ENCODE peak calls at places on chromosomes 12 and 14, in five cellular contexts. One of them, this sample, is unnamed.

GRCh38 chr12:78534311-78534710 is 330.3 kb upstream of the SYT1 start:
- DNase-seq in WERI-Rb-1: no peak
- DNase-seq in neuronal stem cell: no peak
- DNase-seq in fibroblast of pulmonary artery: no peak
- DNase-seq in IMR-90: no peak
- DNase-seq in this sample: no peak

GRCh38 chr12:120709976-120710804 is at the start of gene UNC119B:
- DNase-seq in IMR-90: peak
- DNase-seq in WERI-Rb-1: peak
- DNase-seq in neuronal stem cell: peak
- DNase-seq in fibroblast of pulmonary artery: no peak
- DNase-seq in this sample: no peak

GRCh38 chr12:121579981-121580868 is 598 bp downstream of the KDM2B start:
- DNase-seq in fibroblast of pulmonary artery: peak
- DNase-seq in IMR-90: peak
- DNase-seq in WERI-Rb-1: peak
- DNase-seq in neuronal stem cell: peak
- DNase-seq in this sample: no peak

GRCh38 chr14:102625564-102626296 is 33.3 kb downstream of the RCOR1 start:
- DNase-seq in neuronal stem cell: no peak
- DNase-seq in WERI-Rb-1: no peak
- DNase-seq in IMR-90: no peak
- DNase-seq in fibroblast of pulmonary artery: no peak
- DNase-seq in this sample: no peak

GRCh38 chr14:74826574-74826973 is 49.4 kb downstream of the PROX2 start:
- DNase-seq in neuronal stem cell: no peak
- DNase-seq in WERI-Rb-1: no peak
- DNase-seq in fibroblast of pulmonary artery: no peak
- DNase-seq in IMR-90: no peak
- DNase-seq in this sample: no peak

GRCh38 chr14:68784298-68784910 is 8.5 kb downstream of the ZFP36L1 start:
- DNase-seq in neuronal stem cell: no peak
- DNase-seq in WERI-Rb-1: no peak
- DNase-seq in IMR-90: no peak
- DNase-seq in fibroblast of pulmonary artery: peak
- DNase-seq in this sample: no peak

GRCh38 chr14:105334383-105335230 is 20.1 kb downstream of the PACS2 start:
- DNase-seq in neuronal stem cell: no peak
- DNase-seq in WERI-Rb-1: no peak
- DNase-seq in IMR-90: no peak
- DNase-seq in fibroblast of pulmonary artery: no peak
- DNase-seq in this sample: no peak

GRCh38 chr12:62738105-62738504 is 196.8 kb downstream of the PPM1H start:
- DNase-seq in neuronal stem cell: no peak
- DNase-seq in fibroblast of pulmonary artery: no peak
- DNase-seq in IMR-90: peak
- DNase-seq in WERI-Rb-1: no peak
- DNase-seq in this sample: no peak

GRCh38 chr12:25811656-25812126 is 146.8 kb upstream of the RASSF8 start:
- DNase-seq in fibroblast of pulmonary artery: peak
- DNase-seq in WERI-Rb-1: no peak
- DNase-seq in neuronal stem cell: no peak
- DNase-seq in IMR-90: peak
- DNase-seq in this sample: peak

GRCh38 chr12:3698218-3698974 is 54.5 kb downstream of the CRACR2A start:
- DNase-seq in neuronal stem cell: no peak
- DNase-seq in fibroblast of pulmonary artery: peak
- DNase-seq in WERI-Rb-1: peak
- DNase-seq in IMR-90: peak
- DNase-seq in this sample: peak

GRCh38 chr12:94545937-94546771 is 86.5 kb upstream of the CEP83 start:
- DNase-seq in WERI-Rb-1: peak
- DNase-seq in IMR-90: peak
- DNase-seq in neuronal stem cell: peak
- DNase-seq in fibroblast of pulmonary artery: peak
- DNase-seq in this sample: no peak

GRCh38 chr14:73460691-73461127 is 2.4 kb upstream of the NUMB start:
- DNase-seq in WERI-Rb-1: no peak
- DNase-seq in fibroblast of pulmonary artery: peak
- DNase-seq in IMR-90: peak
- DNase-seq in neuronal stem cell: no peak
- DNase-seq in this sample: no peak

GRCh38 chr12:111673503-111673902 is 12.3 kb downstream of the BRAP start:
- DNase-seq in WERI-Rb-1: no peak
- DNase-seq in neuronal stem cell: no peak
- DNase-seq in fibroblast of pulmonary artery: peak
- DNase-seq in IMR-90: peak
- DNase-seq in this sample: no peak

GRCh38 chr14:21264025-21264801 is 5.0 kb downstream of the HNRNPC start:
- DNase-seq in neuronal stem cell: no peak
- DNase-seq in IMR-90: peak
- DNase-seq in WERI-Rb-1: no peak
- DNase-seq in fibroblast of pulmonary artery: peak
- DNase-seq in this sample: peak

GRCh38 chr12:31118831-31119530 is 45.3 kb downstream of the DDX11 start:
- DNase-seq in fibroblast of pulmonary artery: no peak
- DNase-seq in IMR-90: no peak
- DNase-seq in WERI-Rb-1: peak
- DNase-seq in neuronal stem cell: peak
- DNase-seq in this sample: no peak

GRCh38 chr12:78099806-78100205 is 269.1 kb downstream of the NAV3 start:
- DNase-seq in WERI-Rb-1: no peak
- DNase-seq in IMR-90: no peak
- DNase-seq in neuronal stem cell: no peak
- DNase-seq in fibroblast of pulmonary artery: no peak
- DNase-seq in this sample: no peak

GRCh38 chr14:91983571-91983970 is 36.1 kb upstream of the FBLN5 start:
- DNase-seq in fibroblast of pulmonary artery: peak
- DNase-seq in IMR-90: no peak
- DNase-seq in WERI-Rb-1: no peak
- DNase-seq in neuronal stem cell: no peak
- DNase-seq in this sample: no peak

GRCh38 chr12:17076335-17076734 is 470.4 kb upstream of the LMO3 start:
- DNase-seq in IMR-90: no peak
- DNase-seq in fibroblast of pulmonary artery: no peak
- DNase-seq in WERI-Rb-1: no peak
- DNase-seq in neuronal stem cell: no peak
- DNase-seq in this sample: no peak

GRCh38 chr12:46559311-46559710 is 186.7 kb upstream of the SLC38A2 start:
- DNase-seq in neuronal stem cell: no peak
- DNase-seq in WERI-Rb-1: no peak
- DNase-seq in IMR-90: no peak
- DNase-seq in fibroblast of pulmonary artery: peak
- DNase-seq in this sample: no peak

GRCh38 chr12:55746147-55746912 is 3.4 kb downstream of the GDF11 start:
- DNase-seq in WERI-Rb-1: no peak
- DNase-seq in fibroblast of pulmonary artery: no peak
- DNase-seq in IMR-90: no peak
- DNase-seq in neuronal stem cell: no peak
- DNase-seq in this sample: no peak

GRCh38 chr12:127594351-127594970 is 672.5 kb upstream of the TMEM132C start:
- DNase-seq in IMR-90: no peak
- DNase-seq in fibroblast of pulmonary artery: no peak
- DNase-seq in WERI-Rb-1: no peak
- DNase-seq in neuronal stem cell: no peak
- DNase-seq in this sample: no peak

GRCh38 chr12:51904951-51905471 is 2.3 kb upstream of the ACVRL1 start:
- DNase-seq in neuronal stem cell: no peak
- DNase-seq in IMR-90: peak
- DNase-seq in WERI-Rb-1: no peak
- DNase-seq in fibroblast of pulmonary artery: peak
- DNase-seq in this sample: no peak

GRCh38 chr12:39239484-39240143 is 203.3 kb downstream of the KIF21A start:
- DNase-seq in neuronal stem cell: no peak
- DNase-seq in WERI-Rb-1: no peak
- DNase-seq in fibroblast of pulmonary artery: no peak
- DNase-seq in IMR-90: no peak
- DNase-seq in this sample: no peak

GRCh38 chr12:24418157-24418556 is 468.7 kb upstream of the SOX5 start:
- DNase-seq in WERI-Rb-1: no peak
- DNase-seq in IMR-90: peak
- DNase-seq in fibroblast of pulmonary artery: no peak
- DNase-seq in neuronal stem cell: no peak
- DNase-seq in this sample: no peak

GRCh38 chr12:63802012-63802608 is 22.4 kb downstream of the RXYLT1 start:
- DNase-seq in WERI-Rb-1: no peak
- DNase-seq in IMR-90: peak
- DNase-seq in neuronal stem cell: no peak
- DNase-seq in fibroblast of pulmonary artery: peak
- DNase-seq in this sample: no peak

GRCh38 chr12:75978677-75979076 is 52.9 kb downstream of the PHLDA1 start:
- DNase-seq in fibroblast of pulmonary artery: no peak
- DNase-seq in neuronal stem cell: no peak
- DNase-seq in IMR-90: no peak
- DNase-seq in WERI-Rb-1: no peak
- DNase-seq in this sample: no peak

GRCh38 chr12:25903603-25904245 is 54.8 kb upstream of the RASSF8 start:
- DNase-seq in WERI-Rb-1: no peak
- DNase-seq in IMR-90: no peak
- DNase-seq in neuronal stem cell: no peak
- DNase-seq in fibroblast of pulmonary artery: no peak
- DNase-seq in this sample: no peak

GRCh38 chr14:61321385-61322010 is at the start of gene PRKCH:
- DNase-seq in fibroblast of pulmonary artery: peak
- DNase-seq in IMR-90: peak
- DNase-seq in WERI-Rb-1: peak
- DNase-seq in neuronal stem cell: peak
- DNase-seq in this sample: no peak

GRCh38 chr12:115946092-115946491 is 331.4 kb downstream of the MED13L start:
- DNase-seq in fibroblast of pulmonary artery: no peak
- DNase-seq in WERI-Rb-1: no peak
- DNase-seq in IMR-90: no peak
- DNase-seq in neuronal stem cell: no peak
- DNase-seq in this sample: no peak

GRCh38 chr14:65237956-65238355 is 135.6 kb upstream of the MAX start:
- DNase-seq in IMR-90: no peak
- DNase-seq in fibroblast of pulmonary artery: peak
- DNase-seq in neuronal stem cell: no peak
- DNase-seq in WERI-Rb-1: peak
- DNase-seq in this sample: no peak

GRCh38 chr12:113416091-113416754 is 6.0 kb upstream of the SDSL start:
- DNase-seq in fibroblast of pulmonary artery: no peak
- DNase-seq in neuronal stem cell: no peak
- DNase-seq in IMR-90: no peak
- DNase-seq in WERI-Rb-1: no peak
- DNase-seq in this sample: no peak

GRCh38 chr12:60947533-60947932 is 1312.7 kb upstream of the USP15 start:
- DNase-seq in neuronal stem cell: no peak
- DNase-seq in IMR-90: no peak
- DNase-seq in fibroblast of pulmonary artery: no peak
- DNase-seq in WERI-Rb-1: no peak
- DNase-seq in this sample: no peak

GRCh38 chr14:95048771-95049312 is 108.5 kb downstream of the DICER1 start:
- DNase-seq in neuronal stem cell: no peak
- DNase-seq in fibroblast of pulmonary artery: no peak
- DNase-seq in WERI-Rb-1: no peak
- DNase-seq in IMR-90: no peak
- DNase-seq in this sample: no peak

GRCh38 chr12:96698965-96699364 is 208.1 kb upstream of the NEDD1 start:
- DNase-seq in IMR-90: no peak
- DNase-seq in neuronal stem cell: no peak
- DNase-seq in WERI-Rb-1: no peak
- DNase-seq in fibroblast of pulmonary artery: no peak
- DNase-seq in this sample: no peak

GRCh38 chr12:132367401-132367851 is 38.0 kb upstream of the GALNT9 start:
- DNase-seq in WERI-Rb-1: no peak
- DNase-seq in neuronal stem cell: no peak
- DNase-seq in IMR-90: no peak
- DNase-seq in fibroblast of pulmonary artery: peak
- DNase-seq in this sample: no peak

GRCh38 chr12:40691913-40692616 is at the start of gene CNTN1:
- DNase-seq in neuronal stem cell: peak
- DNase-seq in fibroblast of pulmonary artery: peak
- DNase-seq in IMR-90: peak
- DNase-seq in WERI-Rb-1: peak
- DNase-seq in this sample: no peak

DNA sequence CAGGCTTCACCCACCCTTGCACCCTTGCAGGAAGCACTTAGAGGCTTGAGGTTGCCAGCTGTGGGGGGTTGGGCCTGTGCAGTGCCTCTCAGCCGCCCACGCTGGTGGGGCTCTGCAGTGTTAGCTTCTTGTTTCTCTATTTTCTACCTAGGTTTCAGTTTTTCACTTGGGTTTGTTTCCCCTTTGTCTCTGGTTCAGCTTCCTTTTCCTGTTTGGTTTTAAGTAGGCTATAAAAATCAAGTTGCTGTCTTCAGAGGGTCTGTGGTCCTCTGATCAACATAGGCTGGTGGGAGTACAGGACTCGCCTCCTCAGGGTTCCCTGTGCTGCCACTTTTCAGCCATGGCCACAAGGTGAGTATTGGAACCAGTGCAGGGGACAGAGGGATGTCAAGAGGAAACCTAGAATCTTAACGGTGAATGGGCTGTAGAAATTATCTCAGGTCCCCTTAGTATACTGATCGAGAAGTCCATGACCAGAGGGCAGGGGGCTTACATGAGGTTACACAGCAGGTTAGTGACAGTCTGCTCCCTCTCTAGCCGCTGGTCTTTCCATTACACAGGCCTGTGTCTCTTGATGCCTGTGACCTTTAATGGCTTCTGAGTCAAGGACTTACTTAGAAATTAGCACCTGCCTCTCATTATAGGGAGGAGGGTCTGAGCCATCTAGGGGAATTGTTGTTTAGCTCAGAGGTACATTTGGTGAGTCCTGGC is at the start of gene EVL:
- DNase-seq in fibroblast of pulmonary artery: no peak
- DNase-seq in neuronal stem cell: no peak
- DNase-seq in IMR-90: no peak
- DNase-seq in WERI-Rb-1: no peak
- DNase-seq in this sample: no peak
- H3K4me3 ChIP-seq in fibroblast of pulmonary artery: no peak
- H3K4me3 ChIP-seq in neuronal stem cell: no peak
- H3K4me3 ChIP-seq in IMR-90: no peak
- H3K4me3 ChIP-seq in WERI-Rb-1: no peak
- H3K4me3 ChIP-seq in this sample: no peak

GRCh38 chr12:107903377-107904061 is 129.0 kb downstream of the ASCL4 start:
- DNase-seq in neuronal stem cell: peak
- DNase-seq in fibroblast of pulmonary artery: no peak
- DNase-seq in WERI-Rb-1: peak
- DNase-seq in IMR-90: no peak
- DNase-seq in this sample: no peak
- H3K4me3 ChIP-seq in neuronal stem cell: peak
- H3K4me3 ChIP-seq in fibroblast of pulmonary artery: no peak
- H3K4me3 ChIP-seq in WERI-Rb-1: peak
- H3K4me3 ChIP-seq in IMR-90: no peak
- H3K4me3 ChIP-seq in this sample: peak

GRCh38 chr14:33686218-33686617 is 264.7 kb downstream of the EGLN3 start:
- DNase-seq in neuronal stem cell: no peak
- DNase-seq in WERI-Rb-1: no peak
- DNase-seq in fibroblast of pulmonary artery: peak
- DNase-seq in IMR-90: peak
- DNase-seq in this sample: peak
- H3K4me3 ChIP-seq in neuronal stem cell: no peak
- H3K4me3 ChIP-seq in WERI-Rb-1: no peak
- H3K4me3 ChIP-seq in fibroblast of pulmonary artery: no peak
- H3K4me3 ChIP-seq in IMR-90: no peak
- H3K4me3 ChIP-seq in this sample: no peak

GRCh38 chr12:53461059-53461458 is 9.2 kb downstream of the PCBP2 start:
- DNase-seq in fibroblast of pulmonary artery: no peak
- DNase-seq in WERI-Rb-1: peak
- DNase-seq in IMR-90: no peak
- DNase-seq in neuronal stem cell: no peak
- DNase-seq in this sample: no peak
- H3K4me3 ChIP-seq in fibroblast of pulmonary artery: no peak
- H3K4me3 ChIP-seq in WERI-Rb-1: no peak
- H3K4me3 ChIP-seq in IMR-90: no peak
- H3K4me3 ChIP-seq in neuronal stem cell: no peak
- H3K4me3 ChIP-seq in this sample: no peak